ENCODE peak calls at places on chromosomes 13 and 19, in six cellular contexts. L, J, E, A, C and F are unnamed samples.

GRCh38 chr19:51507640-51508058 is 6.0 kb upstream of the SIGLEC12 start:
- DNase-seq in A (no peak), L (peak; percentile 91), J (no peak), E (no peak), C (no peak), F (no peak)

GRCh38 chr19:41302624-41303351 is 7.2 kb upstream of the CCDC97 start:
- DNase-seq in J (peak; percentile 62), L (no peak), C (peak; percentile 47), A (no peak), E (no peak), F (peak; percentile 58)

GRCh38 chr19:39871362-39871761 is 25.2 kb upstream of the FBL start:
- DNase-seq in A (no peak), L (no peak), E (no peak), J (no peak), C (no peak), F (no peak)

GRCh38 chr13:36879218-36879938 is 40.7 kb downstream of the SMAD9 start:
- DNase-seq in E (no peak), C (no peak), L (no peak), J (no peak), A (no peak), F (no peak)

GRCh38 chr19:32224371-32225244 is 120.8 kb upstream of the ZNF507 start:
- DNase-seq in A (peak; percentile 91), C (no peak), E (peak; percentile 21), L (peak; percentile 73), J (peak; percentile 73), F (peak; percentile 81)

GRCh38 chr13:93505104-93505952 is 278.7 kb downstream of the GPC6 start:
- DNase-seq in L (no peak), J (no peak), E (peak; percentile 57), C (no peak), A (no peak), F (no peak)

GRCh38 chr19:34448191-34448590 is 20.0 kb downstream of the UBA2 start:
- DNase-seq in A (no peak), J (no peak), C (no peak), E (no peak), L (no peak), F (no peak)

GRCh38 chr13:45370922-45371406 is 30.0 kb upstream of the TPT1 start:
- DNase-seq in C (no peak), L (peak; percentile 66), E (no peak), A (peak; percentile 92), J (peak; percentile 63), F (peak; percentile 58)

GRCh38 chr13:45162821-45163220 is 38.0 kb downstream of the KCTD4 start:
- DNase-seq in L (no peak), E (no peak), A (no peak), C (no peak), J (no peak), F (no peak)

GRCh38 chr19:46860846-46861690 is at the start of gene ARHGAP35:
- DNase-seq in A (peak; percentile 77), E (no peak), C (no peak), L (peak; percentile 94), J (peak; percentile 85), F (peak; percentile 84)

GRCh38 chr19:39270091-39270871 is 2.1 kb downstream of the IFNL2 start:
- DNase-seq in C (no peak), L (no peak), A (no peak), J (no peak), E (no peak), F (no peak)

GRCh38 chr13:46040763-46041162 is 11.8 kb downstream of the ZC3H13 start:
- DNase-seq in E (no peak), L (no peak), J (no peak), A (no peak), C (no peak), F (no peak)

GRCh38 chr19:29547361-29547960 is 21.7 kb downstream of the VSTM2B start:
- DNase-seq in E (no peak), A (no peak), C (no peak), L (no peak), J (no peak), F (no peak)

GRCh38 chr19:13799669-13800068 is 4.4 kb downstream of the ZSWIM4 start:
- DNase-seq in E (no peak), C (no peak), J (no peak), L (no peak), A (no peak), F (no peak)

GRCh38 chr13:23160241-23161175 is 20.3 kb upstream of the SGCG start:
- DNase-seq in L (no peak), A (peak; percentile 68), E (no peak), C (no peak), J (no peak), F (peak; percentile 14)

GRCh38 chr13:51269039-51269438 is 46.8 kb downstream of the FAM124A start:
- DNase-seq in L (no peak), J (no peak), C (no peak), E (no peak), A (no peak), F (no peak)

GRCh38 chr19:8973501-8974091 is 36.6 kb downstream of the MUC16 start:
- DNase-seq in A (no peak), J (no peak), L (peak; percentile 46), C (no peak), E (no peak), F (no peak)

GRCh38 chr13:90533866-90534265 is 813.6 kb upstream of the MIR17HG start:
- DNase-seq in L (no peak), E (no peak), A (no peak), C (no peak), J (no peak), F (no peak)

DNA sequence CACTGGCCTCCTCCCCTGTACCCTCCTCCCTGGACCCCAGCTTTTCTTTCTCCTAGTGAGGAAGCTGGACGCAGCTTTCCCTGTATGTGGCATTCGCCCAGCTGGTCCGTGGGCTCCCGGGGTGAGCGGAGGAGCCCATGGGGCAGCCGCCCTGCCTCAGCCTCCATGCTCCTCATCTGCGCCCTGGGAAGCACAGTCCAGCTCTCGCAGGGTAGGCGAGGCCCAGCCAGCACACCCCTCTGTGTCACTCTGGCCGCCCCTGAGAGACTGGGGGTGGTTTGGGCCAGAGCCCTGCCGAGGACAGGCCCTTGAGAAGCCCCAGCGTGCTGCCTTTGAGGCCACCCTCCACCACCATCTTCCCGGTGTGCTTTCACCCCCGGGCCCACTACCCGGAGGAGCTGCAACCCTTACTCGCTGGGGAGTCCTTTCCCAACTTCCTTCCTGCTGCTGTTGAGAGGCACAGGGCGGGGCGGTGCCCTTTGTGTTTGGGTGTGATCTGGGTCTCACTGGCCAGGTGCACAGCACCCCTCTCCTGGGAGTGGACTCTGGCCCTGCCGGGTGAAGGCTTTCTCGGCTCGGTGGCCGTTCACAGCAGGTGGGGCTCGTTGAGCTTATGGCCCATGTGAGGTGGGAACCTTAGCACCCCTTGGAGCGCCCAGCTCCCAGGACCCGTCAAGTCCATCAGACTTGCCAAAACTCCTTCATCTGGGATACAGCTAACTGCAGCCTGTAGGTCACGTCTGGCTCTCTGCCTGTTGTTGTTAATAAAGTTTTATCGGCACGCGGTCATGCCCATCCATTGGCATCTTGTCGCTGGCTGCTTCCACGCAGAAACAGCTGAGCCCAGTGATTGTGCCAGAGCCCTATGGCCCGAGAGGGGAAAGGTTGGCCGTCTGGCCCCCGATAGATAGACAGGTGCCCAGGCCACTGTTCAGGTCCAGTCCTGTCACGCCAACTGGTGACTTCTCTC is 3.2 kb downstream of the NCLN start:
- DNase-seq in E (no peak), J (no peak), A (no peak), L (no peak), C (no peak), F (no peak)
- TF ChIP-seq TAF1 in E (no peak), J (no peak), A (no peak), L (no peak), C (no peak), F (no peak)

DNA sequence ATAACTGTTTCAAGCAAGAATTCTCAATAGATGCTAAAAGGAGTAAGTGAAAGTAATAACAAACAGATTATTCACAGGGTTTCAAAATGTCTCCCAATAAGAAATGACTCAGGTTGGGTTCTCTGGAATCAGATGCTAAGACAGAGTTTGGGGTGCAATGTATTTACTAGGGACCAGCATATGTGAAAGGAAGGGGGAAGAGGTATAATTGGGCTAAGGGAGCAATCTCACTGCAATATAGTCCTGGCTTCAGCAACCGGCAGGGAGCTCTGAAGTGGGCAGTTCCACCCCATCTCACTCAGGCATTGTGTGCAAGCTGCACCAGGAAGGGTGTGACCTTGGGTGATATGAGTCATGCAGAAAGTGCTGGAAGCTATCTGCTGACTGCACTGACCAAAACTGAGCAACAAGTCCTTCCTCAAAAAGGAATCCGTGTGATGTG is 23.4 kb downstream of the ZDHHC20 start:
- DNase-seq in L (peak; percentile 79), A (no peak), C (peak; percentile 63), E (peak; percentile 71), J (peak; percentile 37), F (peak; percentile 35)
- TF ChIP-seq POLR2A in L (no peak), A (no peak), C (no peak), E (no peak), J (no peak), F (no peak)

DNA sequence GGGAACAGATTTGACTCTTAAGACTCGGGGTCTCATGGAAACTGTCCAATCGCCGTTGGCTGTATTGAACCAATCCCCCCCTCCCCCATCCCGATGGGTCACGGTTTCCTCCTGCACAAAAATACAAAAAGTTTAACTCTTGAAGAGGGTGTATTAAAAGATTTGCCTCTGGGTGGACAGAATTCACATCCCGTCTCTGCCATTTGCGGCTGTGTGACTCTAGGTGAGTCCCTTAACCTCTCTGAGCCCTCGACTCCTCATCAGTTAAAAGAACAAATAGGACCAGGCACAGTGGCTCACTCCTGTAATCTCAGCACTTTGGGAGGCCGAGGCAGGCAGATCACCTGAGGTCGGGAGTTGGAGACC is 31.3 kb upstream of the FEM1A start:
- DNase-seq in C (no peak), L (no peak), J (no peak), E (no peak), A (no peak), F (no peak)
- TF ChIP-seq TAF1 in C (no peak), L (no peak), J (no peak), E (no peak), A (no peak), F (no peak)

GRCh38 chr19:6108721-6109633 is 1.3 kb downstream of the RFX2 start:
- DNase-seq in J (no peak), L (peak; percentile 73), E (no peak), C (no peak), A (peak; percentile 54), F (no peak)

GRCh38 chr19:6105444-6105843 is 4.9 kb downstream of the RFX2 start:
- DNase-seq in C (no peak), L (no peak), A (no peak), J (no peak), E (no peak), F (no peak)

GRCh38 chr19:6109947-6110346 is 353 bp downstream of the RFX2 start:
- DNase-seq in A (no peak), E (no peak), C (no peak), L (no peak), J (no peak), F (no peak)

GRCh38 chr19:6113616-6114188 is 3.4 kb upstream of the RFX2 start:
- DNase-seq in J (no peak), E (no peak), A (no peak), C (no peak), L (peak; percentile 28), F (no peak)

DNA sequence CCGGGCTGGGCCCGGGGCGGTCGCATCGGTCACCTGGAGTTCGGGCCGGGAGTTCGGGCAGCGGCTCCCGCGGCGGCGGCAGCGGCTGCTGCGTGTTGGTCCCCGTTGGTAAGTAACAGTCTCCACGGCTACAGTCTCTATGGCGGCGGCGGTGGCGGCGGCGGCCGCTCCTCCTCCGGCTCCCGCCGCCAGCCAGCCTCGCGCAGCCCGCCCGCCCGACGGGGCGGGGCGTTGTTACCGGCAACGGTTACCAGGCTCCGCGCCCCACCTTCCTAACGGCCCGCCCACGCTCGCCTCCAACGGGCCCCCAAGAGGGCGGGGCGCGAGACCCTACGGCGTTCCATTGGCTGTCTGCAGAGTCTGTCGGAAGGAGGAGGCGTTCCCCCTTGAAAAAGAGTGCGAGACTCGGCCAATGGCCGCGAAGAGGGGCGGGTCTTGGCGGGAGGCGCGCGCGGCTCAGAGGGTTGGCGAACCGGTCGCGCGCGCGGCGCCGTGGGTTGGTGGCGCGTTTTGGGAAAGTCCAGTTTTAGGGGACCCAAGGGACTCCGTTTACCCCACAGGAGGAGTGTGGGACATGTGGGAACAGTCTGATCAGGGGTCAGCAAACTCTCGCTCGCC is at the start of gene RFX2:
- DNase-seq in J (peak; percentile 94), C (peak; percentile 88), A (peak; percentile 97), E (peak; percentile 96), L (peak; percentile 99), F (peak; percentile 96)
- TF ChIP-seq POLR2A in J (peak; percentile 58), C (peak; percentile 69), A (no peak), E (no peak), L (peak; percentile 89), F (no peak)